ENCODE peak calls at places on chromosomes 4 and X, in eight cellular contexts. One of them, this sample, is unnamed.

GRCh38 chr4:61431131-61431530 is 231.0 kb downstream of the ADGRL3 start:
- DNase-seq in OCI-LY7: no peak
- DNase-seq in HFFc6: no peak
- DNase-seq in right atrium auricular region: no peak
- DNase-seq in bronchial epithelial cell: no peak
- DNase-seq in stomach: no peak
- DNase-seq in fibroblast of pulmonary artery: no peak
- DNase-seq in H9: no peak
- DNase-seq in this sample: no peak

GRCh38 chrX:47226071-47226470 is 6.7 kb upstream of the USP11 start:
- DNase-seq in OCI-LY7: no peak
- DNase-seq in HFFc6: no peak
- DNase-seq in right atrium auricular region: no peak
- DNase-seq in bronchial epithelial cell: no peak
- DNase-seq in stomach: no peak
- DNase-seq in fibroblast of pulmonary artery: no peak
- DNase-seq in H9: no peak
- DNase-seq in this sample: no peak

GRCh38 chr4:155512812-155513211 is 136.0 kb upstream of the MAP9 start:
- DNase-seq in OCI-LY7: no peak
- DNase-seq in HFFc6: no peak
- DNase-seq in right atrium auricular region: no peak
- DNase-seq in bronchial epithelial cell: no peak
- DNase-seq in stomach: no peak
- DNase-seq in fibroblast of pulmonary artery: no peak
- DNase-seq in H9: no peak
- DNase-seq in this sample: no peak

GRCh38 chrX:124736553-124737240 is 390.3 kb downstream of the SH2D1A start:
- DNase-seq in OCI-LY7: no peak
- DNase-seq in HFFc6: no peak
- DNase-seq in right atrium auricular region: no peak
- DNase-seq in bronchial epithelial cell: no peak
- DNase-seq in stomach: no peak
- DNase-seq in fibroblast of pulmonary artery: no peak
- DNase-seq in H9: peak
- DNase-seq in this sample: no peak

GRCh38 chr4:72522440-72522839 is 46.6 kb downstream of the ADAMTS3 start:
- DNase-seq in OCI-LY7: no peak
- DNase-seq in HFFc6: no peak
- DNase-seq in right atrium auricular region: no peak
- DNase-seq in bronchial epithelial cell: no peak
- DNase-seq in stomach: no peak
- DNase-seq in fibroblast of pulmonary artery: no peak
- DNase-seq in H9: no peak
- DNase-seq in this sample: no peak

GRCh38 chr4:139556735-139557505 is 901 bp upstream of the SETD7 start:
- DNase-seq in OCI-LY7: peak
- DNase-seq in HFFc6: no peak
- DNase-seq in right atrium auricular region: peak
- DNase-seq in bronchial epithelial cell: peak
- DNase-seq in stomach: peak
- DNase-seq in fibroblast of pulmonary artery: no peak
- DNase-seq in H9: peak
- DNase-seq in this sample: peak

GRCh38 chr4:88107406-88108107 is 50.9 kb downstream of the ABCG2 start:
- DNase-seq in OCI-LY7: no peak
- DNase-seq in HFFc6: no peak
- DNase-seq in right atrium auricular region: no peak
- DNase-seq in bronchial epithelial cell: peak
- DNase-seq in stomach: no peak
- DNase-seq in fibroblast of pulmonary artery: peak
- DNase-seq in H9: no peak
- DNase-seq in this sample: no peak

GRCh38 chr4:46648088-46648744 is 258.3 kb upstream of the GABRA2 start:
- DNase-seq in OCI-LY7: peak
- DNase-seq in HFFc6: no peak
- DNase-seq in right atrium auricular region: no peak
- DNase-seq in bronchial epithelial cell: peak
- DNase-seq in stomach: no peak
- DNase-seq in fibroblast of pulmonary artery: peak
- DNase-seq in H9: peak
- DNase-seq in this sample: no peak

GRCh38 chr4:1010522-1011021 is 854 bp upstream of the FGFRL1 start:
- DNase-seq in OCI-LY7: peak
- DNase-seq in HFFc6: peak
- DNase-seq in right atrium auricular region: peak
- DNase-seq in bronchial epithelial cell: peak
- DNase-seq in stomach: peak
- DNase-seq in fibroblast of pulmonary artery: peak
- DNase-seq in H9: peak
- DNase-seq in this sample: no peak

GRCh38 chr4:102501635-102502382 is 650 bp downstream of the NFKB1 start:
- DNase-seq in OCI-LY7: peak
- DNase-seq in HFFc6: peak
- DNase-seq in right atrium auricular region: peak
- DNase-seq in bronchial epithelial cell: peak
- DNase-seq in stomach: peak
- DNase-seq in fibroblast of pulmonary artery: peak
- DNase-seq in H9: peak
- DNase-seq in this sample: peak

GRCh38 chrX:64885850-64886249 is 90.4 kb downstream of the ZC4H2 start:
- DNase-seq in OCI-LY7: peak
- DNase-seq in HFFc6: no peak
- DNase-seq in right atrium auricular region: no peak
- DNase-seq in bronchial epithelial cell: peak
- DNase-seq in stomach: no peak
- DNase-seq in fibroblast of pulmonary artery: no peak
- DNase-seq in H9: peak
- DNase-seq in this sample: no peak

GRCh38 chr4:150078041-150078995 is at the start of gene DCLK2:
- DNase-seq in OCI-LY7: no peak
- DNase-seq in HFFc6: peak
- DNase-seq in right atrium auricular region: peak
- DNase-seq in bronchial epithelial cell: no peak
- DNase-seq in stomach: peak
- DNase-seq in fibroblast of pulmonary artery: peak
- DNase-seq in H9: peak
- DNase-seq in this sample: peak

GRCh38 chr4:145557720-145558119 is 61.5 kb upstream of the MMAA start:
- DNase-seq in OCI-LY7: peak
- DNase-seq in HFFc6: peak
- DNase-seq in right atrium auricular region: peak
- DNase-seq in bronchial epithelial cell: peak
- DNase-seq in stomach: peak
- DNase-seq in fibroblast of pulmonary artery: peak
- DNase-seq in H9: peak
- DNase-seq in this sample: no peak

DNA sequence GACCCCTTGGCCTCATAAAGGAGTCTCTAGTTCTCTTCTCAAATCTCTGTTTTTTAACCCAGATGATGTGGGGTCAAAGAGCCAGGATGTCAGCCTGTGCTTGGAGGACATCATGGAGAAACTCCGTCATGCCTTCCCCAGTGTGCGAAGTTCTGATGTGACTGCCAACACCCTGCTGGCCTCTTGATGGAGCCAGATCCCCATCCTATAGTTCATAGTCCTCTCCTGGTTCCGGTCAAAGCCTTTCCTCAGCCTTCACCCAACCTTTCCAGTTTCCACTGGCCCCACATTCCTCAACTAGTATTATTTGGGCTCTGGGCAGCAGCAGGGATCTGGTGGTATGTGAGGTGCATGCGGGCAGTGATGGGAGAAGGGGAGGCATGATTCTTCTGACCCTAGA is 30.7 kb downstream of the TAF7L start:
- DNase-seq in OCI-LY7: peak
- DNase-seq in HFFc6: peak
- DNase-seq in right atrium auricular region: no peak
- DNase-seq in bronchial epithelial cell: peak
- DNase-seq in stomach: no peak
- DNase-seq in fibroblast of pulmonary artery: peak
- DNase-seq in H9: peak
- DNase-seq in this sample: no peak
- TF ChIP-seq CTCF in OCI-LY7: peak
- TF ChIP-seq CTCF in HFFc6: peak
- TF ChIP-seq CTCF in right atrium auricular region: no peak
- TF ChIP-seq CTCF in bronchial epithelial cell: peak
- TF ChIP-seq CTCF in stomach: no peak
- TF ChIP-seq CTCF in fibroblast of pulmonary artery: peak
- TF ChIP-seq CTCF in H9: peak
- TF ChIP-seq CTCF in this sample: peak

GRCh38 chr4:186018261-186018660 is 50.7 kb upstream of the TLR3 start:
- DNase-seq in OCI-LY7: no peak
- DNase-seq in HFFc6: no peak
- DNase-seq in right atrium auricular region: no peak
- DNase-seq in bronchial epithelial cell: no peak
- DNase-seq in stomach: no peak
- DNase-seq in fibroblast of pulmonary artery: no peak
- DNase-seq in H9: no peak
- DNase-seq in this sample: peak

GRCh38 chr4:186020106-186020792 is 48.7 kb upstream of the TLR3 start:
- DNase-seq in OCI-LY7: no peak
- DNase-seq in HFFc6: no peak
- DNase-seq in right atrium auricular region: peak
- DNase-seq in bronchial epithelial cell: no peak
- DNase-seq in stomach: no peak
- DNase-seq in fibroblast of pulmonary artery: no peak
- DNase-seq in H9: no peak
- DNase-seq in this sample: peak

GRCh38 chr4:186019264-186019663 is 49.7 kb upstream of the TLR3 start:
- DNase-seq in OCI-LY7: no peak
- DNase-seq in HFFc6: no peak
- DNase-seq in right atrium auricular region: no peak
- DNase-seq in bronchial epithelial cell: no peak
- DNase-seq in stomach: no peak
- DNase-seq in fibroblast of pulmonary artery: no peak
- DNase-seq in H9: no peak
- DNase-seq in this sample: no peak

GRCh38 chr4:186017801-186018200 is 51.2 kb upstream of the TLR3 start:
- DNase-seq in OCI-LY7: no peak
- DNase-seq in HFFc6: no peak
- DNase-seq in right atrium auricular region: peak
- DNase-seq in bronchial epithelial cell: no peak
- DNase-seq in stomach: no peak
- DNase-seq in fibroblast of pulmonary artery: no peak
- DNase-seq in H9: no peak
- DNase-seq in this sample: peak

DNA sequence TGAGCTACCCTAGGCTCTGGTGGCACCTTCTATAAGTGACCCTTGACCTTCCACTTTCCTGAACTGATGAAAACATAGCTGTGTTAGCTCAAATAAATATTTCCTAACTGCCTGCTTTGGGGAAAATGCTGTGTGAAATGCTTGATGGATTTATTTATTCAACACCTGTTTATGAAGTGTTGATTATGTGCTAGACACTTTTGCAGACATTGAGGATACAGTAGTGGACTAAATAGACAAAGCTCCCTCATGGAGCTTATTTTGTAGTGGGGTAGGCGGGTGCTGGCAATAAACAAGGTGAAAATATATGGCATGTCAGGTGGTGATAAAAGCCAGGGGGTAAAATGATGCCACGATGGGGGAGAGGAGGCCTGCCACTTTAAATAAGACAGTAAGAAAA is 50.2 kb upstream of the TLR3 start:
- DNase-seq in OCI-LY7: no peak
- DNase-seq in HFFc6: no peak
- DNase-seq in right atrium auricular region: peak
- DNase-seq in bronchial epithelial cell: no peak
- DNase-seq in stomach: no peak
- DNase-seq in fibroblast of pulmonary artery: no peak
- DNase-seq in H9: no peak
- DNase-seq in this sample: peak
- TF ChIP-seq CTCF in OCI-LY7: no peak
- TF ChIP-seq CTCF in HFFc6: no peak
- TF ChIP-seq CTCF in right atrium auricular region: no peak
- TF ChIP-seq CTCF in bronchial epithelial cell: no peak
- TF ChIP-seq CTCF in stomach: no peak
- TF ChIP-seq CTCF in fibroblast of pulmonary artery: no peak
- TF ChIP-seq CTCF in H9: no peak
- TF ChIP-seq CTCF in this sample: no peak

DNA sequence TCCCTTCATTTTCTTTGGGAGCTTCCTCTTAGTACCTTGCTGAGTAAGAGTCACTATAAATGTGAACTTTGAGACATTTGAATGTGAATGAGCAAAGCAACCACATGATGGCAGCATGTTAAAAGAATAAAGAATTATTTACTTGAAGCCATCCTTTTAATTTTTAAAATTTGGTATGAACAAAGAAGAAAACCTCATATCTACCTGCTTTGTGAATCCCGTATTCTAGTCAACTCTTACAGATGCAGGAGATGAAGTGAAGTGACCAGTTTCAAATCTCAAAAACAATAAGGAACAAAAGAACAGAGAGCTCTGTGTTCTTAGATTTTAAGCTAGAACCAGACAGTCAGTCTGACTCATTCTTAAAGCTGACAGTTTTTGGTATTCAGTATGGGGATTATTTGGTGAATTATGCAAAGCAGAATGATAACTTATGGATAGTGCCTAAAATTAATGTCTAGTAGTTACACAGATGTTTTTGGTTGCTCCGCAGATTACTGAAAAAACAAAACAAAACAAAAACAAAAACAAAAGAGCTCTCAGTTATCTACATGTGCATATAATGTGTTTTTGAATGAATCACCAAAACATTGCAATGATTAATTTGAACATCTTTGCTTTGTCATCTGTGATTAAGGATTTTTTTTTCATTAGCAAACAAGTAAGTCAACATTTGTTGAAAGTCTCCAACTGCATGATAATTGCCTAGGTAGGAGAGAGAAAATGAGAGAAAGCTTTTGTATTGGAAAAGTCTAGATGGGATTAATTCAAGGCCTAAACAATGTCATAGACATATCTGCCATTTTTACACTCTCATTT is 48.2 kb upstream of the H2AZ1 start:
- DNase-seq in OCI-LY7: peak
- DNase-seq in HFFc6: peak
- DNase-seq in right atrium auricular region: no peak
- DNase-seq in bronchial epithelial cell: peak
- DNase-seq in stomach: no peak
- DNase-seq in fibroblast of pulmonary artery: peak
- DNase-seq in H9: no peak
- DNase-seq in this sample: no peak
- TF ChIP-seq CTCF in OCI-LY7: peak
- TF ChIP-seq CTCF in HFFc6: peak
- TF ChIP-seq CTCF in right atrium auricular region: no peak
- TF ChIP-seq CTCF in bronchial epithelial cell: peak
- TF ChIP-seq CTCF in stomach: no peak
- TF ChIP-seq CTCF in fibroblast of pulmonary artery: peak
- TF ChIP-seq CTCF in H9: peak
- TF ChIP-seq CTCF in this sample: peak

GRCh38 chr4:162909952-162910351 is 256.7 kb downstream of the NAF1 start:
- DNase-seq in OCI-LY7: no peak
- DNase-seq in HFFc6: no peak
- DNase-seq in right atrium auricular region: no peak
- DNase-seq in bronchial epithelial cell: no peak
- DNase-seq in stomach: no peak
- DNase-seq in fibroblast of pulmonary artery: no peak
- DNase-seq in H9: no peak
- DNase-seq in this sample: no peak

GRCh38 chr4:162911349-162911748 is 255.3 kb downstream of the NAF1 start:
- DNase-seq in OCI-LY7: no peak
- DNase-seq in HFFc6: no peak
- DNase-seq in right atrium auricular region: no peak
- DNase-seq in bronchial epithelial cell: no peak
- DNase-seq in stomach: no peak
- DNase-seq in fibroblast of pulmonary artery: no peak
- DNase-seq in H9: no peak
- DNase-seq in this sample: no peak

GRCh38 chr4:162912482-162912881 is 254.2 kb downstream of the NAF1 start:
- DNase-seq in OCI-LY7: no peak
- DNase-seq in HFFc6: no peak
- DNase-seq in right atrium auricular region: no peak
- DNase-seq in bronchial epithelial cell: no peak
- DNase-seq in stomach: no peak
- DNase-seq in fibroblast of pulmonary artery: no peak
- DNase-seq in H9: no peak
- DNase-seq in this sample: no peak
- TF ChIP-seq CTCF in OCI-LY7: no peak
- TF ChIP-seq CTCF in HFFc6: no peak
- TF ChIP-seq CTCF in right atrium auricular region: no peak
- TF ChIP-seq CTCF in bronchial epithelial cell: no peak
- TF ChIP-seq CTCF in stomach: no peak
- TF ChIP-seq CTCF in fibroblast of pulmonary artery: no peak
- TF ChIP-seq CTCF in H9: no peak
- TF ChIP-seq CTCF in this sample: no peak

This sample was measured in osteocyte.